ENCODE peak calls at places on chromosomes 7 and 10, in seven cellular contexts. N is OCI-LY7, Q is neural progenitor cell, K is BE2C, F is cardiac fibroblast, H is chondrocyte, W is lower lobe of right lung. G is an unnamed sample.

GRCh38 chr7:151439855-151440798 is at the start of gene CRYGN:
- DNase-seq in N (no peak), Q (peak), K (no peak), F (no peak), H (no peak), W (no peak), G (no peak)

GRCh38 chr10:132298038-132298935 is 9.5 kb downstream of the STK32C start:
- DNase-seq in N (no peak), Q (peak), K (no peak), F (no peak), H (peak), W (peak), G (no peak)

GRCh38 chr10:131899695-131900349 is 986 bp upstream of the PPP2R2D start:
- DNase-seq in N (peak), Q (peak), K (no peak), F (no peak), H (peak), W (no peak), G (no peak)

GRCh38 chr10:13708256-13708990 is 121.7 kb downstream of the PRPF18 start:
- DNase-seq in N (no peak), Q (peak), K (no peak), F (no peak), H (no peak), W (no peak), G (no peak)

GRCh38 chr7:135645296-135645904 is 16.9 kb upstream of the STMP1 start:
- DNase-seq in N (peak), Q (peak), K (peak), F (peak), H (no peak), W (no peak), G (no peak)

GRCh38 chr7:142482899-142483658 is 225.2 kb upstream of the PRSS58 start:
- DNase-seq in N (peak), Q (peak), K (peak), F (peak), H (no peak), W (no peak), G (no peak)

GRCh38 chr7:3264693-3265339 is 36.2 kb upstream of the SDK1 start:
- DNase-seq in N (no peak), Q (peak), K (no peak), F (no peak), H (no peak), W (no peak), G (no peak)

GRCh38 chr7:142855401-142855743 is 496 bp downstream of the EPHB6 start:
- DNase-seq in N (no peak), Q (peak), K (no peak), F (peak), H (no peak), W (no peak), G (no peak)

GRCh38 chr10:12180221-12180974 is 15.3 kb downstream of the NUDT5 start:
- DNase-seq in N (no peak), Q (no peak), K (no peak), F (no peak), H (no peak), W (no peak), G (no peak)

GRCh38 chr10:106132956-106133355 is 1031.5 kb downstream of the SORCS1 start:
- DNase-seq in N (no peak), Q (no peak), K (no peak), F (no peak), H (no peak), W (no peak), G (no peak)

GRCh38 chr7:96508371-96508770 is 186.5 kb upstream of the SLC25A13 start:
- DNase-seq in N (no peak), Q (no peak), K (peak), F (peak), H (no peak), W (no peak), G (no peak)

GRCh38 chr7:11297226-11297625 is 323.6 kb downstream of the PHF14 start:
- DNase-seq in N (no peak), Q (no peak), K (no peak), F (no peak), H (no peak), W (no peak), G (no peak)

GRCh38 chr7:2237109-2237602 is 4.4 kb upstream of the MAD1L1 start:
- DNase-seq in N (peak), Q (no peak), K (no peak), F (no peak), H (no peak), W (peak), G (peak)

GRCh38 chr10:132700168-132701098 is 85.5 kb downstream of the NKX6-2 start:
- DNase-seq in N (no peak), Q (no peak), K (no peak), F (peak), H (peak), W (peak), G (no peak)

GRCh38 chr10:131453772-131454634 is 142.5 kb upstream of the TCERG1L start:
- DNase-seq in N (peak), Q (peak), K (peak), F (peak), H (no peak), W (no peak), G (no peak)

GRCh38 chr10:79221110-79222051 is 125.9 kb upstream of the PPIF start:
- DNase-seq in N (no peak), Q (peak), K (peak), F (peak), H (peak), W (peak), G (no peak)

GRCh38 chr7:22627136-22627535 is 99.9 kb upstream of the IL6 start:
- DNase-seq in N (no peak), Q (no peak), K (no peak), F (peak), H (no peak), W (no peak), G (no peak)

GRCh38 chr7:54841772-54842707 is 83.0 kb upstream of the SEC61G start:
- DNase-seq in N (peak), Q (peak), K (peak), F (peak), H (no peak), W (peak), G (no peak)

GRCh38 chr10:117112220-117112619 is 25.9 kb downstream of the VAX1 start:
- DNase-seq in N (no peak), Q (no peak), K (no peak), F (no peak), H (no peak), W (no peak), G (no peak)
- TF ChIP-seq CTCF in N (peak), Q (peak), K (peak), F (peak), H (peak), W (no peak), G (no peak)

GRCh38 chr10:34384363-34384762 is 430.7 kb downstream of the PARD3 start:
- DNase-seq in N (no peak), Q (no peak), K (no peak), F (no peak), H (no peak), W (no peak), G (no peak)
- TF ChIP-seq CTCF in N (no peak), Q (no peak), K (no peak), F (no peak), H (no peak), W (no peak), G (no peak)

GRCh38 chr7:16841681-16842080 is 36.9 kb upstream of the AGR2 start:
- DNase-seq in N (no peak), Q (no peak), K (no peak), F (peak), H (no peak), W (no peak), G (no peak)
- TF ChIP-seq CTCF in N (no peak), Q (no peak), K (no peak), F (no peak), H (no peak), W (no peak), G (no peak)

DNA sequence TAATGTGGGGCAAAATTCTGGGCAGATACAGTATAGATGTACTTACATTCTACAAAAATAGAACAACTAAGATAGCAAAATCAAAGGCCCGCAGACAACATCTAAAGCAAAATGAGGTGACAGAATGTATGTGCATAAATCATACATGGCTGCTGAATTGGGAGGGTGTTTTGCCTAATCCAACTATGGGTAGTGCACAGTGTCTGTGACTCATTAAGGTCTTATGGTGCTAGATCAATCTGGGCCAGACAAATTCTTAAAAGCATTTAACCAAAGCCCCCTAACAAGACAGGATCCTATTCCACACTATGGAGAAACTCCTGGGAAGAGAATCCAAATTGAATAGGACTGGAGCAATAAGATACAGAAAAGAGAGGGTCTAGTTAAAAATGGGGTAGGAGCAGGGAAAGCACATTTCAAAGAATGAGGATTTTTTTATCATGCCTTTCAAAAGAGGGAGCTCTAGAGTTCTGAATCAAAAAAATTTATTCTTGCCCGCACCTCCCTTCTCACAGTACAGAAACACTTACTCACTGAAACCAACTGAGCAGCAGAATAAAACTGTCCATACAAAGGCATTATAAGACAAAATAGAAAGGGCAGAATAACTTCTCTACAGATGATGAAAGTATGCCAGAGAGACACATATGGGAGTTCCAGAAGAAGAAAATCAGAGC is 181.3 kb downstream of the RNLS start:
- DNase-seq in N (no peak), Q (no peak), K (no peak), F (peak), H (no peak), W (no peak), G (no peak)
- TF ChIP-seq CTCF in N (peak), Q (peak), K (peak), F (peak), H (peak), W (peak), G (no peak)

GRCh38 chr7:87451187-87451586 is 24.3 kb downstream of the ABCB4 start:
- DNase-seq in N (no peak), Q (no peak), K (no peak), F (no peak), H (no peak), W (no peak), G (no peak)

GRCh38 chr7:87450706-87451105 is 24.8 kb downstream of the ABCB4 start:
- DNase-seq in N (no peak), Q (no peak), K (no peak), F (no peak), H (no peak), W (no peak), G (no peak)

GRCh38 chr7:87456247-87456646 is 19.2 kb downstream of the ABCB4 start:
- DNase-seq in N (no peak), Q (no peak), K (no peak), F (no peak), H (no peak), W (no peak), G (no peak)

GRCh38 chr7:87448427-87448826 is 27.1 kb downstream of the ABCB4 start:
- DNase-seq in N (no peak), Q (peak), K (peak), F (no peak), H (no peak), W (no peak), G (no peak)

GRCh38 chr7:87452279-87452678 is 23.2 kb downstream of the ABCB4 start:
- DNase-seq in N (no peak), Q (peak), K (no peak), F (no peak), H (no peak), W (no peak), G (no peak)
- TF ChIP-seq CTCF in N (no peak), Q (peak), K (peak), F (no peak), H (no peak), W (no peak), G (no peak)

GRCh38 chr7:156473476-156474240 is 166.9 kb upstream of the RNF32 start:
- DNase-seq in N (peak), Q (peak), K (peak), F (peak), H (no peak), W (no peak), G (no peak)
- TF ChIP-seq CTCF in N (peak), Q (peak), K (peak), F (peak), H (peak), W (peak), G (peak)

DNA sequence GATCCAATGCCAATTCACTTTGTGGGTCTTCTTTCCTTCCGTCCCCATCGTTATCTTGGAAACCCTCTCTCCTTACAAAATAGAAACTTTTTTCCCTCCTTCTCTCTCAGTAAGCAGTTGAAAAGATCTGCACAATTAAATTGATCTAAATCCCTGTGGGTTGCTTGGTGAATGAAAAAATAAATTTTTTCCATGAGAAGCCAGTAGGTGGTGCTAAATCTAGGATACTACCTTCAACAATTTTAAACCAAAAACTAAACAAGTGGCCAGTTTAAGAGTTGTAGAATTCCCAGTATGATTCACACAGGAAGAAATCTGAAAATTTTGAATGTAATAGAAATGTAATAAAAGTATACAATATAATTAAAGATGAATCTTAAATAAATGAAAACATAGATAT is 990.3 kb upstream of the ZNF722 start:
- DNase-seq in N (no peak), Q (no peak), K (no peak), F (peak), H (no peak), W (no peak), G (no peak)
- TF ChIP-seq CTCF in N (peak), Q (peak), K (no peak), F (no peak), H (peak), W (no peak), G (no peak)

DNA sequence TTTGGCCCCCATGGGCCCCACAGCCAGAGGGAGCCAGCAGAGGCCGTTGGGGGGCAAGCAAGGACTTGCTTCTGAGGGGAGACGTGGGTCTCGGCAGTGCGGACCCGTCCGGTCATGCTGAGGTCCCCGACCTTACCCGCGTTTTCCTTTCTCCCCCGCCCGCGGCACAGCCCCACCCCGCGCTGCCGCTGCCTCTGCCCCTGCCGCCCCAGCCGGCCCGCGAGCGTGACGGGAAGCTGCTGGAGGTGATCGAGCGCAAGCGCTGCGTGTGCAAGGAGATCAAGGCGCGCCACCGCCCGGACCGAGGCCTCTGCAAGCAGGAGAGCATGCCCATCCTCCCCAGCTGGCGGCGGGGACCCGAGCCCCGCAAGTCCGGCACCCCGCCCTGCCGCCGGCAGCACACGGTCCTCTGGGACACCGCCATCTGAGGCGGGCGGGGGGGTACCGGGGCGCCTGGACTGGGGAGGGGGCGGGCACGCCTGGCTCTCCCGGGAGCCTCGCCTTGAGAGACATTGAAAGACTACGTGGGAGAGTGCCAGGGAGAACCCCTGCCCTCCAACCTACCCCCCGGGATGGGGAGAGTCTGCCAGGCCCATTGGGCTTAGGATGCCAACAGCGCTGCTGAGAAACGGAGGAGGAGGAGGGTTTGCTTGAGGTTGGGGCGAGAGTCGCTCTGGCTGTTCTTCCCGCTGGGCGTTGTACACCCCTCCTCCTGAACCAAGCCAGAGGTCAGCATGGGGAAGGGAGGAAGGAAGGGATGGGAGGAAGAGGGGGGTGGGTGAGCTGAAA is 9.9 kb downstream of the NYAP1 start:
- DNase-seq in N (peak), Q (peak), K (no peak), F (peak), H (no peak), W (peak), G (no peak)
- TF ChIP-seq CTCF in N (peak), Q (no peak), K (no peak), F (no peak), H (peak), W (peak), G (no peak)

DNA sequence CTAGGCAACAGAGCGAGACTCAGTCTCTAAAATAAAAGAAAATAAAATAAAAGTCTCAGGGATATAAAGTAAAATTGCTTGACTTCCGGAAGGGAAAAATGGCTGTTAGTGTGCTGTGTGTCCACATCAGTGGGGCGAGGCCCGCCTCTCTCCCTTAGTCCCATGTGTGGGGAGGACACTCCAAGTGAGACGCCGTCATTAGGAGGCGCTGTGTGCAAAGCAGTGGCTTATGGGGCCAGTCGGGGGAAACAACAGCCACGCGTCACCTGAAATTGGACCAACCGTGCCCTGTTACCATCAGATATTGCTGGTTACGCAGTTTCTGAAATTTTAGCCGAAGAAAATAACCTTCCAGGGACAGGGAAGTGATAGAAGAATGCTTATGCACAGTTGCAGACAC is 15.8 kb downstream of the SFXN4 start:
- DNase-seq in N (no peak), Q (peak), K (no peak), F (no peak), H (no peak), W (no peak), G (no peak)
- TF ChIP-seq CTCF in N (peak), Q (peak), K (peak), F (no peak), H (no peak), W (peak), G (no peak)

GRCh38 chr10:117178190-117178589 is 19.1 kb upstream of the KCNK18 start:
- DNase-seq in N (no peak), Q (no peak), K (no peak), F (no peak), H (no peak), W (no peak), G (no peak)

GRCh38 chr10:117174439-117175214 is 22.7 kb upstream of the KCNK18 start:
- DNase-seq in N (peak), Q (peak), K (peak), F (peak), H (no peak), W (peak), G (peak)

GRCh38 chr10:117175901-117176534 is 21.3 kb upstream of the KCNK18 start:
- DNase-seq in N (peak), Q (peak), K (peak), F (peak), H (no peak), W (peak), G (peak)

GRCh38 chr10:117170244-117170643 is 27.0 kb upstream of the KCNK18 start:
- DNase-seq in N (no peak), Q (no peak), K (no peak), F (no peak), H (no peak), W (no peak), G (no peak)

DNA sequence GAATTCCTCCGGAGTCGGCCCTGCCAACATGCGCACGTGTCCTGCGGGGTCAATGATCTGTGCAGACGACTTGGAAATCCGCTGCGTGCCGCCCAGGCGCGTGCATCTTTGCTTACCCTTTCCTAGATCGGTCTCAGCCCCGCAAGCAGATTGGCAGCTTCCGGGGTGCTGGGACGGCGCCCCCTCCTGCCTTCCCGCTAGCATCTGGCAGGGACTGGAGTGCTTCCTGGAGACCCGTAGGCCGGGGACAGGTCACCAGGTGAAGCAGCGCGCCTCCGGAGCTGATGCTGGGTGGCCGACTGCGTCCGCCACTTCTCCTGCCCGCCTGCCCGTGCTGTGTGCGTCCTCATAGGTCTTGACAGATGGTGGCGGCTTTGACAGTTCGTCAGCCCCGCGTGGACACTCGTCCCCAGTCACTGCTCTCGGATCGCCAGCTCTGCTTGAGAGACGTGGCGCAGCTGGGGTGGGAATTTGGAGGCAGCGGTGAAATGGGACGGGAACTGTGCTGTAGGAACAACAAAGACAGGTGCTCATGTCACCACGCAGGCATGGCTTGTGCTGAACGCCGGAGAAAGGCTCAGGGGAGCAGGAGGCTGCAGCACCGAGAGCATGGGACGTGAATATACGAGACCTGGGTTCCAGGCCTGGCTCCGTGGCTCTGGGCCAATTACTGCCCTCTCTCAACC is 21.9 kb upstream of the KCNK18 start:
- DNase-seq in N (no peak), Q (no peak), K (peak), F (no peak), H (peak), W (peak), G (no peak)
- TF ChIP-seq CTCF in N (peak), Q (no peak), K (no peak), F (no peak), H (peak), W (peak), G (peak)